ENCODE peak calls at places on chromosome 13, in six cellular contexts. H, L, V, Y, N and W are unnamed samples.

GRCh38 chr13:108895220-108895704 is 265.9 kb downstream of the MYO16 start:
- DNase-seq in H (no peak), L (peak; percentile 48), V (no peak), Y (peak; percentile 36), N (no peak), W (no peak)

GRCh38 chr13:71702253-71702652 is 164.8 kb downstream of the DACH1 start:
- DNase-seq in H (no peak), L (no peak), V (no peak), Y (no peak), N (no peak), W (no peak)

GRCh38 chr13:32031025-32031814 is at the start of gene FRY:
- DNase-seq in H (peak; percentile 15), L (no peak), V (no peak), Y (peak; percentile 74), N (peak; percentile 58), W (peak; percentile 63)

GRCh38 chr13:51416107-51416506 is 36.7 kb downstream of the INTS6 start:
- DNase-seq in H (no peak), L (no peak), V (no peak), Y (no peak), N (no peak), W (no peak)

GRCh38 chr13:63551731-63552130 is 2136.1 kb upstream of the PCDH20 start:
- DNase-seq in H (no peak), L (no peak), V (no peak), Y (no peak), N (no peak), W (no peak)

GRCh38 chr13:40916207-40916998 is 102.7 kb downstream of the ELF1 start:
- DNase-seq in H (no peak), L (no peak), V (no peak), Y (no peak), N (no peak), W (no peak)

GRCh38 chr13:75739244-75739868 is 103.2 kb downstream of the LMO7 start:
- DNase-seq in H (no peak), L (no peak), V (peak; percentile 24), Y (no peak), N (no peak), W (no peak)

GRCh38 chr13:70613295-70613694 is 505.0 kb upstream of the KLHL1 start:
- DNase-seq in H (no peak), L (no peak), V (no peak), Y (no peak), N (no peak), W (no peak)

GRCh38 chr13:39588384-39588783 is 14.6 kb downstream of the LHFPL6 start:
- DNase-seq in H (no peak), L (no peak), V (no peak), Y (no peak), N (no peak), W (no peak)

GRCh38 chr13:108915634-108916497 is 286.5 kb downstream of the MYO16 start:
- DNase-seq in H (peak; percentile 91), L (peak; percentile 89), V (peak; percentile 52), Y (peak; percentile 91), N (peak; percentile 25), W (peak; percentile 20)

GRCh38 chr13:106038752-106039151 is 496.7 kb downstream of the EFNB2 start:
- DNase-seq in H (peak; percentile 51), L (no peak), V (no peak), Y (no peak), N (no peak), W (no peak)

GRCh38 chr13:65926750-65927171 is 1303.4 kb downstream of the PCDH9 start:
- DNase-seq in H (peak; percentile 7), L (peak; percentile 33), V (no peak), Y (peak; percentile 2), N (peak; percentile 29), W (peak; percentile 1)

GRCh38 chr13:73248711-73249580 is 190.1 kb downstream of the KLF5 start:
- DNase-seq in H (peak; percentile 57), L (no peak), V (no peak), Y (no peak), N (peak; percentile 27), W (no peak)

GRCh38 chr13:40568246-40568645 is 98.2 kb downstream of the FOXO1 start:
- DNase-seq in H (no peak), L (no peak), V (no peak), Y (no peak), N (no peak), W (no peak)

GRCh38 chr13:104098421-104098820 is 1032.2 kb upstream of the SLC10A2 start:
- DNase-seq in H (no peak), L (no peak), V (no peak), Y (no peak), N (no peak), W (no peak)

GRCh38 chr13:113110852-113111315 is 5.3 kb downstream of the F7 start:
- DNase-seq in H (no peak), L (no peak), V (no peak), Y (no peak), N (no peak), W (no peak)

GRCh38 chr13:113114511-113115362 is 7.9 kb upstream of the F10 start:
- DNase-seq in H (no peak), L (no peak), V (no peak), Y (no peak), N (no peak), W (no peak)

GRCh38 chr13:113115363-113116205 is 7.0 kb upstream of the F10 start:
- DNase-seq in H (no peak), L (no peak), V (no peak), Y (no peak), N (no peak), W (no peak)

GRCh38 chr13:113113846-113114271 is 8.3 kb downstream of the F7 start:
- DNase-seq in H (no peak), L (no peak), V (no peak), Y (no peak), N (no peak), W (no peak)

GRCh38 chr13:113112893-113113845 is 7.6 kb downstream of the F7 start:
- DNase-seq in H (no peak), L (no peak), V (no peak), Y (no peak), N (no peak), W (no peak)
- TF ChIP-seq ZNF274 in H (no peak), L (no peak), V (no peak), Y (no peak), N (no peak), W (no peak)

DNA sequence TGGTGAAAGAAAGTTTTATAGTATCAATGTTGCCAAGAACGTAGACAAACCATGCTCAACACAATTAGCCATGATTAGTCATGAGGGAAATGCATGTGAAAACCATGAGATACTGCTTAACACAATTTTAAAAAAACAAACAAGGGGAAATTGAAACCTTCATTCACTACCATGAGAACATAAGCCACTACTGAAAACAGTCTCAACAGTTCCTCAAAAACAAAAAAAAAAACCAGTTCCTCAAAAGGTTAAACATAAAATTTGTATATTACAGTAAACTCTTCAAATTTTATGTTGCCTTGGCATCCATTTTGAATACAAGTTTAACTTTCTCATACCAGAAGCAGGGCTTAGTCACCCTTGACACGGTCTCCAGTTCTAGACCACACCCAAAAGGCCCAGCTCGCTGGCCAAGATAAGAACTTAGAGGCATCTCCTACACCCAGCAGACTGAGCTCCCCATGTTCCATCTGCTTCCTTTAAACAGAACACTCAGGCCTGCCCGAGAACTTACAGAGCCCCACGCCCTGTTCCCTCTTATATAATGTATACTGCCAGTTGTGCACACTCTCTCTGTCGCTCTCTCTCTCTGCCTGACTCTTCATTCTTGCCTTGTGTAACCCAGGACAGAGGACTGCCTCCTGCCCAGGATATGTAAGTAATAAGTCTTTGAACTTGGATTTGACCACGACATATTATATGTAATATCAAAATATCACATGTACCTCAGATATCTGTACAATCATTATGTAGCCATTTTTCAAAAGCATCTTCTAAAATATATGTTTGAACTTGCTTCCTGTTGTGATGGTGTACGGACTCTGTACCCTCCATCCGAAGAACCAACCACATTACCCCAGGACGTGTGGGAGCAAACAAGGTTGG is 67.4 kb downstream of the STK24 start:
- DNase-seq in H (peak; percentile 63), L (peak; percentile 93), V (peak; percentile 79), Y (peak; percentile 30), N (no peak), W (no peak)
- H3K4me1 ChIP-seq in H (peaks cover 49% of the 10 kb centered on the region), L (peaks cover 64% of the 10 kb centered on the region), V (peaks cover 80% of the 10 kb centered on the region), Y (peaks cover 84% of the 10 kb centered on the region), N (peaks cover 15% of the 10 kb centered on the region), W (peaks cover 17% of the 10 kb centered on the region)

GRCh38 chr13:110133425-110134235 is 173.3 kb downstream of the COL4A1 start:
- DNase-seq in H (no peak), L (no peak), V (no peak), Y (no peak), N (no peak), W (no peak)

GRCh38 chr13:110131424-110131823 is 175.5 kb downstream of the COL4A1 start:
- DNase-seq in H (no peak), L (no peak), V (no peak), Y (no peak), N (no peak), W (no peak)

GRCh38 chr13:110130431-110130830 is 176.5 kb downstream of the COL4A1 start:
- DNase-seq in H (no peak), L (no peak), V (no peak), Y (no peak), N (no peak), W (no peak)

GRCh38 chr13:110134801-110135200 is 172.2 kb downstream of the COL4A1 start:
- DNase-seq in H (no peak), L (no peak), V (no peak), Y (no peak), N (no peak), W (no peak)

GRCh38 chr13:110132178-110132975 is 174.6 kb downstream of the COL4A1 start:
- DNase-seq in H (no peak), L (no peak), V (no peak), Y (no peak), N (no peak), W (no peak)
- H3K9ac ChIP-seq in H (no peak overlapping the region), L (no peak overlapping the region), V (no peak overlapping the region), Y (no peak overlapping the region), N (no peak overlapping the region), W (peak overlapping the region; percentile 21)

GRCh38 chr13:112129557-112129956 is 62.6 kb downstream of the SOX1 start:
- DNase-seq in H (no peak), L (no peak), V (no peak), Y (no peak), N (no peak), W (no peak)

GRCh38 chr13:112132619-112133018 is 65.7 kb downstream of the SOX1 start:
- DNase-seq in H (no peak), L (no peak), V (no peak), Y (no peak), N (no peak), W (no peak)

GRCh38 chr13:112132142-112132541 is 65.2 kb downstream of the SOX1 start:
- DNase-seq in H (no peak), L (no peak), V (no peak), Y (no peak), N (no peak), W (no peak)

GRCh38 chr13:112131740-112132113 is 64.8 kb downstream of the SOX1 start:
- DNase-seq in H (no peak), L (no peak), V (no peak), Y (no peak), N (no peak), W (no peak)

DNA sequence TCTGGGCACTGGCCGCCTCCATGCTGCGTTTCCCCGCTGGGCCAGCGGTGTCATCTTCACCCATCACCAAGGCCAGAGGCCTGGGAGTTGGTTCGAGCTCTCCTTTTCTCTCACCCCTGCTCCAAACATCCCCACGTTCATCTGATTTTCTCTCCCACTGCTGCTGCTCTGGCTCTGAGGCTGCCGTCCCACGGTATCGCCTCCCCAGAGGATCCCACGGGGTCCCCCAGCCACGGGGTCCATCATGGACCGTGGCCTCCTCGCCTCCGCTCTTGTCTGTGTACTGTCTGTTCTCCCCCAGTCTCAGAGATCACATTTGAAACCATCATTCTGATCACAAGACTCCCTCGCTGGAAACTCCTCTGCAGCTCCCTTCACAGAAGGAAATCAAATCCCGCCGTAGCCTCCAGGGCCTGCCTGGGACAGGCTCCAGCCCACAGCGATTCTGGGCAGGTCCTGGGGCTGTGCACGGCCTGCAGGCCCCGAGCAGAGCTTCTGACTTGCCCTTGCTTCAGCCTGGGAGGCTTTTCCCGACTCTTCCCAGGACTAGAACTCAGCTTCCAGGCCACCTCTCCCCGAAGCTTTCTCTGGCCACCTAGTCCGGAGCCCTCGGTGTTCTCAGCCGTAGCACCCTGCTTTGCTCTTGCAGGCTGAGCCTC is 64.3 kb downstream of the SOX1 start:
- DNase-seq in H (no peak), L (no peak), V (no peak), Y (no peak), N (no peak), W (no peak)
- TF ChIP-seq ZNF274 in H (no peak), L (no peak), V (no peak), Y (no peak), N (no peak), W (no peak)